ENCODE peak calls at places on chromosome 14, in seven cellular contexts. One of them, this sample, is unnamed.

GRCh38 chr14:57865450-57866198 is at the start of gene SLC35F4:
- DNase-seq in astrocyte of the spinal cord: peak; percentile 24
- DNase-seq in Panc1: no peak
- DNase-seq in cardiac fibroblast: no peak
- DNase-seq in A549: peak; percentile 5
- DNase-seq in astrocyte of the cerebellum: no peak
- DNase-seq in GM23338: peak; percentile 96
- DNase-seq in this sample: peak; percentile 26

GRCh38 chr14:96565811-96566210 is 63.6 kb downstream of the PAPOLA start:
- DNase-seq in GM23338: no peak
- DNase-seq in astrocyte of the spinal cord: no peak
- DNase-seq in cardiac fibroblast: no peak
- DNase-seq in A549: no peak
- DNase-seq in Panc1: no peak
- DNase-seq in astrocyte of the cerebellum: no peak
- DNase-seq in this sample: no peak

GRCh38 chr14:56648508-56649301 is 69.1 kb downstream of the TMEM260 start:
- DNase-seq in Panc1: no peak
- DNase-seq in GM23338: no peak
- DNase-seq in astrocyte of the cerebellum: no peak
- DNase-seq in A549: no peak
- DNase-seq in cardiac fibroblast: no peak
- DNase-seq in astrocyte of the spinal cord: no peak
- DNase-seq in this sample: no peak

GRCh38 chr14:64733899-64734298 is 29.7 kb downstream of the PLEKHG3 start:
- DNase-seq in GM23338: no peak
- DNase-seq in astrocyte of the spinal cord: no peak
- DNase-seq in cardiac fibroblast: no peak
- DNase-seq in Panc1: no peak
- DNase-seq in astrocyte of the cerebellum: no peak
- DNase-seq in A549: no peak
- DNase-seq in this sample: no peak

GRCh38 chr14:103078420-103078749 is 5.6 kb upstream of the LBHD2 start:
- DNase-seq in Panc1: peak; percentile 59
- DNase-seq in cardiac fibroblast: peak; percentile 82
- DNase-seq in A549: peak; percentile 86
- DNase-seq in astrocyte of the spinal cord: peak; percentile 76
- DNase-seq in GM23338: peak; percentile 92
- DNase-seq in astrocyte of the cerebellum: peak; percentile 64
- DNase-seq in this sample: peak; percentile 79

GRCh38 chr14:72169521-72169920 is 237.3 kb downstream of the RGS6 start:
- DNase-seq in GM23338: peak; percentile 41
- DNase-seq in cardiac fibroblast: peak; percentile 1
- DNase-seq in Panc1: no peak
- DNase-seq in astrocyte of the cerebellum: no peak
- DNase-seq in astrocyte of the spinal cord: no peak
- DNase-seq in A549: no peak
- DNase-seq in this sample: no peak

GRCh38 chr14:100278702-100279101 is 27.5 kb downstream of the SLC25A29 start:
- DNase-seq in cardiac fibroblast: peak; percentile 73
- DNase-seq in astrocyte of the spinal cord: peak; percentile 67
- DNase-seq in astrocyte of the cerebellum: peak; percentile 44
- DNase-seq in Panc1: no peak
- DNase-seq in GM23338: no peak
- DNase-seq in A549: no peak
- DNase-seq in this sample: peak; percentile 50

GRCh38 chr14:78399316-78399889 is 229.2 kb downstream of the NRXN3 start:
- DNase-seq in GM23338: peak; percentile 76
- DNase-seq in cardiac fibroblast: peak; percentile 16
- DNase-seq in Panc1: no peak
- DNase-seq in A549: no peak
- DNase-seq in astrocyte of the spinal cord: peak; percentile 48
- DNase-seq in astrocyte of the cerebellum: peak; percentile 55
- DNase-seq in this sample: peak; percentile 50

GRCh38 chr14:51517116-51517515 is 134.6 kb upstream of the FRMD6 start:
- DNase-seq in astrocyte of the spinal cord: no peak
- DNase-seq in A549: no peak
- DNase-seq in cardiac fibroblast: no peak
- DNase-seq in astrocyte of the cerebellum: no peak
- DNase-seq in GM23338: no peak
- DNase-seq in Panc1: no peak
- DNase-seq in this sample: no peak

GRCh38 chr14:58965601-58966000 is 222.9 kb upstream of the DAAM1 start:
- DNase-seq in astrocyte of the spinal cord: no peak
- DNase-seq in GM23338: no peak
- DNase-seq in A549: no peak
- DNase-seq in astrocyte of the cerebellum: no peak
- DNase-seq in cardiac fibroblast: no peak
- DNase-seq in Panc1: no peak
- DNase-seq in this sample: no peak

GRCh38 chr14:81193924-81194633 is 26.7 kb downstream of the GTF2A1 start:
- DNase-seq in GM23338: no peak
- DNase-seq in A549: no peak
- DNase-seq in Panc1: no peak
- DNase-seq in cardiac fibroblast: no peak
- DNase-seq in astrocyte of the cerebellum: no peak
- DNase-seq in astrocyte of the spinal cord: no peak
- DNase-seq in this sample: no peak

GRCh38 chr14:95098984-95099599 is 58.2 kb downstream of the DICER1 start:
- DNase-seq in cardiac fibroblast: peak; percentile 85
- DNase-seq in A549: peak; percentile 39
- DNase-seq in astrocyte of the cerebellum: peak; percentile 46
- DNase-seq in GM23338: peak; percentile 87
- DNase-seq in Panc1: peak; percentile 22
- DNase-seq in astrocyte of the spinal cord: peak; percentile 62
- DNase-seq in this sample: peak; percentile 80

GRCh38 chr14:21308132-21308478 is 28.2 kb downstream of the RPGRIP1 start:
- DNase-seq in A549: no peak
- DNase-seq in GM23338: peak; percentile 8
- DNase-seq in astrocyte of the cerebellum: no peak
- DNase-seq in Panc1: no peak
- DNase-seq in astrocyte of the spinal cord: no peak
- DNase-seq in cardiac fibroblast: no peak
- DNase-seq in this sample: no peak

GRCh38 chr14:21309956-21310355 is 30.1 kb downstream of the RPGRIP1 start:
- DNase-seq in astrocyte of the cerebellum: no peak
- DNase-seq in cardiac fibroblast: no peak
- DNase-seq in astrocyte of the spinal cord: no peak
- DNase-seq in Panc1: no peak
- DNase-seq in GM23338: no peak
- DNase-seq in A549: no peak
- DNase-seq in this sample: no peak

GRCh38 chr14:21309238-21309636 is 29.4 kb downstream of the RPGRIP1 start:
- DNase-seq in astrocyte of the cerebellum: no peak
- DNase-seq in Panc1: no peak
- DNase-seq in cardiac fibroblast: no peak
- DNase-seq in GM23338: no peak
- DNase-seq in astrocyte of the spinal cord: no peak
- DNase-seq in A549: no peak
- DNase-seq in this sample: no peak

GRCh38 chr14:21307641-21308040 is 27.8 kb downstream of the RPGRIP1 start:
- DNase-seq in A549: no peak
- DNase-seq in cardiac fibroblast: no peak
- DNase-seq in astrocyte of the cerebellum: no peak
- DNase-seq in GM23338: no peak
- DNase-seq in Panc1: no peak
- DNase-seq in astrocyte of the spinal cord: no peak
- DNase-seq in this sample: no peak

DNA sequence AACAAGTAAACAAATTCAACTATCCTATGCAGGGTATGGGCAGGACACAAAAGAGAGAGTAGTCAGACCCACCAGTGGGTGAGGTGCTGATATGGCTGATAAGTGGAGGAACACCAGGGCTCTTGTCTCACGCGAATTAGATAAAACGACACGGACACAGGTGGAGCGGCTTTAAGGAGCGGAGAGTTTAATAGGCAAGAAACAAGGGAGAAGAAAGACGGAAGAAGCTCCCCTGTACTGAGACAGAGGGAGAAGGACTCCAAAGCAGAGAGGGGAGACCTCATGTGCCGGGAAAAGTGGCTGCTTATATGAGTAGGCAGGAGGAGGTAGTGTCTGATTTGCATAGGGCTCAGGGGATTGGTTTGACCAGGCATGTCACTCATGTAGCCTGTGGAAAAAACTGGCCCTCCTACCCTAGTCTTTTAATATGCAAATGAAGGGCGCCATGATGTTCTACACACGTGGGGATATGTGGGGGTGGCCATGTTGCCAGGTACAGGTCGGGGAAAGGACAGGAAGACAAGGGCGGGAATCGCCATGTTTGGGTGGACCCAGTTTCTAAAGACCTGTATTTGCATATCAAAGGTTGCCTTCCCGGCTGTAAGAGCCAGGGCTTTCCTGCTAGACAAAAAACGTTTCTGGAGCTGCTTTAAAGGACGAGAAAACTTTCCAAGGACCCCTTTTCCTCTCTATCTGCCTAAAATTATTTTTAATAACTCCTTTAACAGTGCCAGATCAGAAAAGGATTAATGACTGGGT is 28.8 kb downstream of the RPGRIP1 start:
- DNase-seq in Panc1: no peak
- DNase-seq in A549: peak; percentile 50
- DNase-seq in astrocyte of the cerebellum: peak; percentile 49
- DNase-seq in GM23338: peak; percentile 99
- DNase-seq in cardiac fibroblast: peak; percentile 80
- DNase-seq in astrocyte of the spinal cord: peak; percentile 75
- DNase-seq in this sample: peak; percentile 67
- H3K4me3 ChIP-seq in Panc1: no peak overlapping the region
- H3K4me3 ChIP-seq in A549: peak overlapping the region; percentile 35
- H3K4me3 ChIP-seq in astrocyte of the cerebellum: peak overlapping the region; percentile 33
- H3K4me3 ChIP-seq in GM23338: peak overlapping the region; percentile 48
- H3K4me3 ChIP-seq in cardiac fibroblast: peak overlapping the region; percentile 19
- H3K4me3 ChIP-seq in astrocyte of the spinal cord: peak overlapping the region; percentile 29
- H3K4me3 ChIP-seq in this sample: peak overlapping the region; percentile 15

DNA sequence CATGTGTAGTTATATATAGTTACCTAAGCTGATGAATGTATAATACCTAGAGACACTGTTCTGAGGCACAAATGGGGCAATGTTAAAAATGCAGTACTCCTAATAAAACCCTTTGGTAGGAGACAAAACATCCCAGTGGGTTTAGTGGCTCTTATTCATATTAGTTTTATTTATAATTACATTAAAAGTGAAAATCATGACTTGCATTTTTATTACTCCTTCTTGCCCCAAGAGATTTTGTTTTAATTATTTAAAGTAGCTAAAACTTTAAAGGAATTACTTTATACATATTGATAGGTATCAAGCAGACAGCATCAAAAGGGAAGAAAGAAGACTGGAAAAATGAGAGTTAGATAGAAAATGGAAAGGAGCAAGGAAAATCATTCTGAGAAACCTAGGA is 688.6 kb downstream of the GALC start:
- DNase-seq in astrocyte of the cerebellum: no peak
- DNase-seq in GM23338: no peak
- DNase-seq in cardiac fibroblast: no peak
- DNase-seq in Panc1: no peak
- DNase-seq in astrocyte of the spinal cord: no peak
- DNase-seq in A549: no peak
- DNase-seq in this sample: no peak
- TF ChIP-seq CTCF in astrocyte of the cerebellum: no peak
- TF ChIP-seq CTCF in GM23338: no peak
- TF ChIP-seq CTCF in cardiac fibroblast: no peak
- TF ChIP-seq CTCF in Panc1: no peak
- TF ChIP-seq CTCF in astrocyte of the spinal cord: no peak
- TF ChIP-seq CTCF in A549: no peak
- TF ChIP-seq CTCF in this sample: no peak

GRCh38 chr14:41606249-41607118 is at the start of gene LRFN5:
- DNase-seq in cardiac fibroblast: peak; percentile 19
- DNase-seq in astrocyte of the cerebellum: no peak
- DNase-seq in astrocyte of the spinal cord: peak; percentile 54
- DNase-seq in Panc1: no peak
- DNase-seq in A549: no peak
- DNase-seq in GM23338: peak; percentile 74
- DNase-seq in this sample: peak; percentile 69

GRCh38 chr14:41607966-41608663 is 1.4 kb downstream of the LRFN5 start:
- DNase-seq in Panc1: no peak
- DNase-seq in astrocyte of the cerebellum: no peak
- DNase-seq in cardiac fibroblast: peak; percentile 10
- DNase-seq in astrocyte of the spinal cord: peak; percentile 15
- DNase-seq in GM23338: peak; percentile 78
- DNase-seq in A549: no peak
- DNase-seq in this sample: peak; percentile 26

GRCh38 chr14:41607119-41607785 is 576 bp downstream of the LRFN5 start:
- DNase-seq in A549: no peak
- DNase-seq in cardiac fibroblast: peak; percentile 36
- DNase-seq in astrocyte of the cerebellum: no peak
- DNase-seq in GM23338: peak; percentile 41
- DNase-seq in Panc1: no peak
- DNase-seq in astrocyte of the spinal cord: peak; percentile 56
- DNase-seq in this sample: peak; percentile 48

GRCh38 chr14:41605550-41606248 is 977 bp upstream of the LRFN5 start:
- DNase-seq in astrocyte of the spinal cord: peak; percentile 60
- DNase-seq in A549: no peak
- DNase-seq in Panc1: no peak
- DNase-seq in GM23338: peak; percentile 94
- DNase-seq in cardiac fibroblast: peak; percentile 33
- DNase-seq in astrocyte of the cerebellum: no peak
- DNase-seq in this sample: peak; percentile 54

DNA sequence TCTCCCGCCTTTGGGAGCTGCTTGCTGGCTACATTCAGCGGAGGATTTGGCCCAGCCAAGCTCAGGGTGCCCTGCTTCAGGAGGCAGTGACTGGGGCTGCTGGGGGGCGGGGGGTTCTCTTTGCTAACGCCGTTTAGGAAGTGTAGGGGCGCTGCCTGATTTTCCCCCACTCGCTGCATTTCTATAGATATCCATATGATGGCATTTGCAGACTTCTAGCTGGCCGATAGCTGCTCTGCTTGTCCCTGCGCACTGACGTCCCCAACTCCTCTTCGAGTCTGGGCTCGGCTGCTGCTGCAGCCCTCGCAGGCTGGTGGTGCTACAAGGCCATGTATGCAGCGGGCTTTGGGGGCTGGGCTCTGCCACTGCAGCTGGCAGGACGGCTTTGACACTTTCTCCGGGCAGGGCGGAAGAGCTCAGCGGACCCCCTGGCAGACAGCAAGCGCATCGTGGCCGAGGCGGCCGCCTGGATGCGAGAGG is 3.1 kb downstream of the LRFN5 start:
- DNase-seq in astrocyte of the cerebellum: no peak
- DNase-seq in A549: no peak
- DNase-seq in cardiac fibroblast: peak; percentile 7
- DNase-seq in astrocyte of the spinal cord: peak; percentile 70
- DNase-seq in GM23338: peak; percentile 89
- DNase-seq in Panc1: no peak
- DNase-seq in this sample: peak; percentile 74
- H3K4me3 ChIP-seq in astrocyte of the cerebellum: peak overlapping the region; percentile 65
- H3K4me3 ChIP-seq in A549: peak overlapping the region; percentile 18
- H3K4me3 ChIP-seq in cardiac fibroblast: peak overlapping the region; percentile 46
- H3K4me3 ChIP-seq in astrocyte of the spinal cord: peak overlapping the region; percentile 52
- H3K4me3 ChIP-seq in GM23338: peak overlapping the region; percentile 77
- H3K4me3 ChIP-seq in Panc1: peak overlapping the region; percentile 62
- H3K4me3 ChIP-seq in this sample: peak overlapping the region; percentile 78

GRCh38 chr14:86038401-86038985 is 508.5 kb downstream of the FLRT2 start:
- DNase-seq in A549: peak; percentile 9
- DNase-seq in astrocyte of the spinal cord: peak; percentile 49
- DNase-seq in cardiac fibroblast: peak; percentile 58
- DNase-seq in astrocyte of the cerebellum: peak; percentile 43
- DNase-seq in Panc1: no peak
- DNase-seq in GM23338: peak; percentile 72
- DNase-seq in this sample: peak; percentile 65

DNA sequence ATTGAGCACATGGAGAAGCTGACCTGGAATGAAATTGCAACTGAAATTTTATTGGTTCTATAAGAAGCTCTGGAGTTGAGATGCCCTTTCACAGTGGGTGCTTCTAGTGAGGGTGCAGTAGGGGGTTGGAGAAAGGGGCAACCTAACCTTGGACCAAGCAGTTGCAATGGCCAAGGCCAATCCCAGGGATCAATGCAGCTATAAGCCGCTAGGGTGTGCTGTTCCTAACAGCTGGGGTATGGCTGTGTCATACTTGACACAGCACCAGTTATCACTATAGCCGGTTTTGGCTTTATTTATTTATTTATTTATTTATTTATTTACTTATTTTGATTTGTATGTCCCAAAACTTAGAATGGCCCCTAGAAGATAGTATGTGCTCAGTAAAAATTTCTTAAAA is 505.9 kb downstream of the FLRT2 start:
- DNase-seq in cardiac fibroblast: peak; percentile 26
- DNase-seq in GM23338: peak; percentile 75
- DNase-seq in Panc1: no peak
- DNase-seq in astrocyte of the spinal cord: no peak
- DNase-seq in astrocyte of the cerebellum: no peak
- DNase-seq in A549: no peak
- DNase-seq in this sample: peak; percentile 41
- TF ChIP-seq CTCF in cardiac fibroblast: peak; percentile 31
- TF ChIP-seq CTCF in GM23338: peak; percentile 64
- TF ChIP-seq CTCF in Panc1: peak; percentile 48
- TF ChIP-seq CTCF in astrocyte of the spinal cord: peak; percentile 47
- TF ChIP-seq CTCF in astrocyte of the cerebellum: peak; percentile 29
- TF ChIP-seq CTCF in A549: no peak
- TF ChIP-seq CTCF in this sample: peak; percentile 56